ENCODE peak calls at places on chromosomes 2 and 18, in five cellular contexts. R is GM23338, E is mammary epithelial cell, T is AG10803, Y is spleen. N is an unnamed sample.

GRCh38 chr2:199738723-199739412 is 112.1 kb downstream of the FTCDNL1 start:
- DNase-seq in R (no peak), E (no peak), Y (no peak), T (peak; percentile 61), N (no peak)

GRCh38 chr18:63604791-63605567 is 17.8 kb downstream of the SERPINB13 start:
- DNase-seq in Y (no peak), T (peak; percentile 10), R (no peak), E (peak; percentile 98), N (no peak)

GRCh38 chr2:19871836-19872235 is 29.9 kb downstream of the TTC32 start:
- DNase-seq in R (no peak), Y (peak; percentile 54), T (no peak), E (no peak), N (no peak)

GRCh38 chr18:80254971-80255500 is 7.7 kb upstream of the PARD6G start:
- DNase-seq in Y (no peak), T (peak; percentile 33), E (no peak), R (no peak), N (no peak)

GRCh38 chr2:82165377-82165776 is 1860.8 kb upstream of the LRRTM1 start:
- DNase-seq in T (no peak), E (no peak), Y (no peak), R (no peak), N (no peak)

GRCh38 chr18:53153800-53154199 is 813.8 kb downstream of the DCC start:
- DNase-seq in T (no peak), E (no peak), Y (no peak), R (no peak), N (no peak)

GRCh38 chr2:150478206-150478974 is 9.1 kb downstream of the RND3 start:
- DNase-seq in Y (no peak), T (peak; percentile 70), R (peak; percentile 45), E (peak; percentile 54), N (no peak)

GRCh38 chr2:233417282-233417681 is 63.0 kb downstream of the DGKD start:
- DNase-seq in Y (no peak), R (no peak), E (no peak), T (no peak), N (no peak)

GRCh38 chr2:69755862-69756467 is 14.0 kb downstream of the ANXA4 start:
- DNase-seq in E (peak; percentile 94), R (no peak), Y (no peak), T (peak; percentile 69), N (no peak)

GRCh38 chr2:226953206-226953605 is 117.4 kb downstream of the RHBDD1 start:
- DNase-seq in R (no peak), Y (no peak), T (peak; percentile 96), E (no peak), N (no peak)

GRCh38 chr2:199484927-199485326 is 27.2 kb upstream of the SATB2 start:
- DNase-seq in E (no peak), T (peak; percentile 26), R (peak; percentile 41), Y (no peak), N (no peak)

GRCh38 chr2:120940726-120941256 is 205.1 kb downstream of the GLI2 start:
- DNase-seq in R (no peak), Y (no peak), E (no peak), T (no peak), N (no peak)
- TF ChIP-seq CTCF in R (no peak), Y (no peak), E (no peak), T (no peak), N (no peak)

DNA sequence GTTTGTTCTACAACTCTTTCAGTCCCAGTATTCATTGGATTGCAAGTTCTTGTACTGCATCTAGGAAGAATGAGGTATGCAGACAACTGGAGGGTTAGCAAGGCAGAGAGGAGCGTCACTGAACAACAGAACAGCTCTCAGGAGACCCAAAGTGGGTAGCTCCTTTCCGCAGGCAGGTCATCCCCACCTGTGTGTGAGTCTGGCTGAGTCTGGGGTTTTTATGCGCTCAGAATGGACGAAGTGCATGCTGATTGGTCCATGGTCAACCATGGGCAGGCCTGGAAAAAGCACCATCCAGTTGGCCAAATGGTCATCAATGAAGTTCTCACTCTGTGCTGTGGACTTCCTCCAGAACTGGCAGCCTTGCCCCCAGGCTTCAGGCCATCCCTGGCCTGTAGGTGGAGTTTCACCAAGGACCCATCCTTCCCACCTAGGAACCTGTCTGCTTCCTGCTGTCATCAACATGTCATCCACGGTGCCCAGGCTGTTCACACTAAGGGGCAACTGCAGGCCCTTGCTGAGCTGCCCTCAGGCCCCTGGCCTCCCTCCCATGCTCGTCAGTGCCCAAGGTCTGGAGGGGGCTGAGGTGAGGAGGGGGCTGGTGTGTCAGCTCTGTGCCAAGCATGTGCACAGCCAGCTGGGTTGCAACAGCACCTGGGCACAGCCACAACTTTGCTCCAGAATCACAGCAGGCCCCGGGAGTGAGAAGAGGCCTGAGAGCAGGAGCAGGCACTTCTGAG is 11.1 kb upstream of the TFCP2L1 start:
- DNase-seq in T (no peak), E (no peak), R (no peak), Y (no peak), N (no peak)
- H3K4me3 ChIP-seq in T (no peak overlapping the region), E (no peak overlapping the region), R (no peak overlapping the region), Y (no peak overlapping the region), N (no peak overlapping the region)

DNA sequence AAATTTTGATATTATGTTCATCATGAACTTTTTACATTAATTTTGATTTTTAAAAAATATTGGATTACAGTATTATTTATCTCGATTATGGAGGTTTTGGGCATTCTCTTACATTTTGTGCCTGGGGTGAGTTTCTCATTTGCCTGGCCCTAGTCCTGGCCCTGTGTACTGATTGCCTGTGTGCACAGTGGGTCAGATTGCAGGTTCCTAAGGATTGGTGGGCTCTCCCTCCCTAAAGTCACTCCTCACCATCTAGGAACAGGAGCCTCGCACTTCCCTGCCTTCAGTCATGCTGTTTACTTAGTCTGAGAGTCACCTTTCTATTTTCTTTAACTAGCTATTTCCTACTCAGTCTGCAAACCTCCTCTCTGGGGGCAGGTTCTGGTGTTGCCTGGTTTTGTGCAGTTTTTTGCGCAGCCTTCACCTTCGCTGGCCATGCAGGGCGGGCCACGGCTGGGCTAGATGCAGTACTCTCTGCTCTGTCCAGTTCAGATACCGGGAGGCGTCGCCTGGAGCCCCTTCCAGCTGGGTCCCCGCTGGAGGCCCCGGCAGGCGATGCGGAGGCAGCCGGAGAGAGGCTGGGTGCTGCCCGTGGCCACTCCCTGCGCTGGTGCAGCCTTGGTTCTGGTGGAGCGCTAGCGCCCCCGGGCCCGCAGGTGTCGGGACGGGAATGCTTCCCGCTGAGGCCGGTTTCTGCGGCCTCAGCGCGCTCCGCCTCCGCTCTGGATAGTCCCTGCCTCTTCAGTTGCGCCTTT is 23.3 kb upstream of the MC5R start:
- DNase-seq in T (peak; percentile 27), Y (peak; percentile 80), E (peak; percentile 81), R (peak; percentile 85), N (no peak)
- TF ChIP-seq CTCF in T (peak; percentile 24), Y (peak; percentile 17), E (peak; percentile 79), R (peak; percentile 45), N (no peak)

DNA sequence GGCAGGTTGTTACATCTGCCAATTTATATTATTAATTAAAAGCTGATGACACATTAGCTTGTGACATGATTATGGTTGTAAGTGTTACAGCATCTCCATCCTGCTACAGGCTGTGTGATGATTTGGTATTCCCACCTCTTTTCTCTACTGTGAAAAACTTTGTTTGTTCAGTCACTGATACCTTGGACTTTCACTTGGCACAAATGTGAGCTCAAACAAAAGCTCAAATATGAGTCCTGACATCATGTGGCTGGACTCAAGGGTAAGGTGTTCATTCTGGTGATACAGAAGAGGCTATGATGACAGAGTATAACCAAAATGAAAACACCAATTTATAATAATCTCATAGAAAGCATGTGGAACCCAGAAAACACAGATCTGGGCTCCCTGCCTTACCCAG is 11.4 kb upstream of the IL36A start:
- DNase-seq in Y (no peak), E (no peak), T (no peak), R (no peak), N (no peak)
- H3K4me3 ChIP-seq in Y (no peak overlapping the region), E (no peak overlapping the region), T (no peak overlapping the region), R (no peak overlapping the region), N (no peak overlapping the region)

GRCh38 chr2:108910541-108911396 is 78.3 kb downstream of the EDAR start:
- DNase-seq in R (no peak), T (no peak), E (no peak), Y (peak; percentile 66), N (peak; percentile 60)

GRCh38 chr2:108908717-108909077 is 80.3 kb downstream of the EDAR start:
- DNase-seq in E (no peak), R (no peak), Y (no peak), T (no peak), N (no peak)

GRCh38 chr2:108909275-108909823 is 79.7 kb downstream of the EDAR start:
- DNase-seq in E (no peak), R (no peak), T (no peak), Y (peak; percentile 51), N (peak; percentile 63)

GRCh38 chr2:108911401-108911800 is 77.6 kb downstream of the EDAR start:
- DNase-seq in E (no peak), T (no peak), Y (peak; percentile 38), R (no peak), N (no peak)

GRCh38 chr2:108909917-108910515 is 79.0 kb downstream of the EDAR start:
- DNase-seq in T (no peak), E (no peak), Y (peak; percentile 53), R (no peak), N (peak; percentile 57)
- TF ChIP-seq CTCF in T (no peak), E (no peak), Y (no peak), R (no peak), N (no peak)

DNA sequence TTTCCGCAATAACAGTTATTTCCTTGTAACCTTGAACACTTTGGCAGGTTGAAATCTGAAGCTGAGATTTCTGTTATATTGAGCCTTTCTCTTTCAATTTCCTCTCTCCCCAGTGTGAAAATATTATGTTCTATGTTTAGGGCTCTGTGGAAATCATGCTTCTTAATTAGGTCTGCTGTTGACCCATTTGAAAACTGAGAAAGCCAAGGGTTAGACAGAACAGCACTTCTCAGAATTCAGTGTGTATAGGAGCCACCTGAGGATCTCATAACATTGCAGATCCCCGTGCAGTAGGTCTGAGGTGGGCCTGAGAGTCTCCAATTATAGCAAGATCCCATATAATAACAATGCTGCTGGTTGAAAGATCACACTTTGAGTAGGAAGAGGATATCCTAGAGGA is 230.2 kb upstream of the NT5C1B start:
- DNase-seq in E (no peak), T (no peak), Y (no peak), R (no peak), N (no peak)
- H3K4me3 ChIP-seq in E (no peak overlapping the region), T (no peak overlapping the region), Y (no peak overlapping the region), R (no peak overlapping the region), N (no peak overlapping the region)

GRCh38 chr2:83817511-83817910 is 641.6 kb downstream of the SUCLG1 start:
- DNase-seq in T (peak; percentile 5), E (peak; percentile 2), R (peak; percentile 13), Y (no peak), N (no peak)
- TF ChIP-seq CTCF in T (peak; percentile 22), E (peak; percentile 39), R (peak; percentile 69), Y (peak; percentile 6), N (no peak)

GRCh38 chr2:203814661-203815540 is 52.7 kb upstream of the CTLA4 start:
- DNase-seq in R (peak; percentile 87), Y (peak; percentile 76), T (peak; percentile 85), E (peak; percentile 62), N (no peak)
- H3K4me3 ChIP-seq in R (no peak overlapping the region), Y (no peak overlapping the region), T (peak overlapping the region; percentile 7), E (no peak overlapping the region), N (peak overlapping the region; percentile 61)